ENCODE peak calls at places on chromosomes 16 and 17, in six cellular contexts. J is H1, G is IMR-90, F is H9, N is mesendoderm, E is mesenchymal stem cell. B is an unnamed sample.

GRCh38 chr16:80931985-80932720 is 74.5 kb downstream of the CMC2 start:
- DNase-seq in J (peak), G (peak), F (peak), N (peak), E (peak), B (peak)

GRCh38 chr16:82071421-82071820 is 36.4 kb downstream of the HSD17B2 start:
- DNase-seq in J (no peak), G (no peak), F (no peak), N (no peak), E (no peak), B (no peak)

GRCh38 chr16:69179255-69180010 is 7.5 kb upstream of the SNTB2 start:
- DNase-seq in J (no peak), G (peak), F (no peak), N (no peak), E (peak), B (no peak)

GRCh38 chr17:35016369-35016768 is 36.1 kb downstream of the LIG3 start:
- DNase-seq in J (no peak), G (no peak), F (no peak), N (no peak), E (no peak), B (no peak)

GRCh38 chr17:4859816-4860625 is 26.9 kb downstream of the MINK1 start:
- DNase-seq in J (no peak), G (no peak), F (no peak), N (no peak), E (no peak), B (no peak)

GRCh38 chr16:379961-380836 is 1.6 kb downstream of the PGAP6 start:
- DNase-seq in J (no peak), G (no peak), F (no peak), N (no peak), E (no peak), B (no peak)

GRCh38 chr16:29790949-29791844 is 646 bp downstream of the KIF22 start:
- DNase-seq in J (no peak), G (no peak), F (no peak), N (no peak), E (peak), B (no peak)

GRCh38 chr17:2403044-2403443 is 2.2 kb upstream of the MNT start:
- DNase-seq in J (no peak), G (no peak), F (no peak), N (no peak), E (no peak), B (no peak)

GRCh38 chr16:89873822-89874689 is 664 bp downstream of the TCF25 start:
- DNase-seq in J (peak), G (peak), F (peak), N (peak), E (peak), B (peak)

GRCh38 chr17:11880714-11881113 is 116.6 kb downstream of the ZNF18 start:
- DNase-seq in J (no peak), G (no peak), F (no peak), N (peak), E (no peak), B (no peak)

GRCh38 chr17:4534515-4534914 is 20.7 kb downstream of the MYBBP1A start:
- DNase-seq in J (no peak), G (no peak), F (no peak), N (no peak), E (no peak), B (no peak)

GRCh38 chr17:63151981-63152523 is 186.0 kb downstream of the TANC2 start:
- DNase-seq in J (no peak), G (peak), F (no peak), N (peak), E (peak), B (peak)

GRCh38 chr16:69926241-69926640 is 24.9 kb upstream of the CLEC18A start:
- DNase-seq in J (no peak), G (no peak), F (no peak), N (no peak), E (no peak), B (no peak)

GRCh38 chr17:78903101-78903779 is at the start of gene CEP295NL:
- DNase-seq in J (no peak), G (peak), F (no peak), N (peak), E (peak), B (peak)

GRCh38 chr16:64304376-64304775 is 817.5 kb downstream of the CDH11 start:
- DNase-seq in J (no peak), G (no peak), F (no peak), N (no peak), E (no peak), B (no peak)

GRCh38 chr16:30142672-30143346 is 19.8 kb upstream of the MAPK3 start:
- DNase-seq in J (no peak), G (no peak), F (peak), N (peak), E (no peak), B (no peak)

GRCh38 chr17:1976000-1976682 is 49.0 kb downstream of the RTN4RL1 start:
- DNase-seq in J (no peak), G (no peak), F (no peak), N (no peak), E (no peak), B (no peak)

GRCh38 chr17:77492446-77493237 is 351.9 kb downstream of the SEC14L1 start:
- DNase-seq in J (no peak), G (no peak), F (no peak), N (no peak), E (no peak), B (no peak)

GRCh38 chr16:88535181-88535856 is 34.9 kb upstream of the ZC3H18 start:
- DNase-seq in J (no peak), G (no peak), F (peak), N (no peak), E (no peak), B (no peak)

GRCh38 chr16:75236232-75236631 is 15.2 kb downstream of the BCAR1 start:
- DNase-seq in J (no peak), G (no peak), F (peak), N (no peak), E (no peak), B (no peak)

GRCh38 chr17:64004903-64005733 is 7.0 kb downstream of the PRR29 start:
- DNase-seq in J (no peak), G (no peak), F (peak), N (no peak), E (no peak), B (no peak)

GRCh38 chr16:55036371-55036821 is 105.7 kb downstream of the IRX5 start:
- DNase-seq in J (no peak), G (no peak), F (peak), N (no peak), E (no peak), B (no peak)

GRCh38 chr16:75632857-75633256 is 9.8 kb upstream of the ADAT1 start:
- DNase-seq in J (no peak), G (no peak), F (no peak), N (no peak), E (no peak), B (no peak)

GRCh38 chr17:3892095-3892998 is 506 bp downstream of the CAMKK1 start:
- DNase-seq in J (no peak), G (peak), F (peak), N (peak), E (peak), B (peak)

GRCh38 chr17:40556198-40556661 is 9.0 kb downstream of the CCR7 start:
- DNase-seq in J (no peak), G (no peak), F (no peak), N (no peak), E (no peak), B (no peak)

GRCh38 chr16:68629315-68629900 is 15.7 kb upstream of the CDH3 start:
- DNase-seq in J (no peak), G (no peak), F (peak), N (peak), E (no peak), B (no peak)

GRCh38 chr17:40518401-40519088 is 17.1 kb upstream of the TNS4 start:
- DNase-seq in J (no peak), G (no peak), F (peak), N (peak), E (no peak), B (no peak)

GRCh38 chr17:45223541-45224528 is 2.1 kb downstream of the FMNL1 start:
- DNase-seq in J (no peak), G (no peak), F (no peak), N (no peak), E (no peak), B (no peak)

GRCh38 chr17:74759941-74760340 is 11.5 kb downstream of the NHERF1 start:
- DNase-seq in J (no peak), G (no peak), F (no peak), N (peak), E (no peak), B (no peak)

GRCh38 chr16:70738083-70738977 is 52.5 kb upstream of the MTSS2 start:
- DNase-seq in J (peak), G (peak), F (peak), N (peak), E (peak), B (no peak)

GRCh38 chr16:85746431-85747227 is 4.3 kb downstream of the C16orf74 start:
- DNase-seq in J (peak), G (peak), F (peak), N (peak), E (no peak), B (no peak)

GRCh38 chr17:70098030-70098429 is 23.0 kb downstream of the KCNJ16 start:
- DNase-seq in J (no peak), G (no peak), F (no peak), N (no peak), E (no peak), B (no peak)

GRCh38 chr16:31874354-31875111 is 926 bp downstream of the ZNF267 start:
- DNase-seq in J (no peak), G (peak), F (no peak), N (no peak), E (peak), B (no peak)

GRCh38 chr17:13256545-13256944 is 238.7 kb upstream of the ELAC2 start:
- DNase-seq in J (no peak), G (no peak), F (no peak), N (peak), E (no peak), B (no peak)

GRCh38 chr16:17389392-17389791 is 81.4 kb downstream of the XYLT1 start:
- DNase-seq in J (no peak), G (peak), F (no peak), N (no peak), E (no peak), B (no peak)

GRCh38 chr17:73521376-73521775 is 122.9 kb downstream of the SDK2 start:
- DNase-seq in J (no peak), G (no peak), F (no peak), N (no peak), E (no peak), B (no peak)

GRCh38 chr17:82345151-82345976 is 11.8 kb upstream of the SECTM1 start:
- DNase-seq in J (no peak), G (no peak), F (no peak), N (no peak), E (no peak), B (no peak)
- H2BK5ac ChIP-seq in J (no peak), G (no peak), F (no peak), N (no peak), E (no peak), B (peak)

DNA sequence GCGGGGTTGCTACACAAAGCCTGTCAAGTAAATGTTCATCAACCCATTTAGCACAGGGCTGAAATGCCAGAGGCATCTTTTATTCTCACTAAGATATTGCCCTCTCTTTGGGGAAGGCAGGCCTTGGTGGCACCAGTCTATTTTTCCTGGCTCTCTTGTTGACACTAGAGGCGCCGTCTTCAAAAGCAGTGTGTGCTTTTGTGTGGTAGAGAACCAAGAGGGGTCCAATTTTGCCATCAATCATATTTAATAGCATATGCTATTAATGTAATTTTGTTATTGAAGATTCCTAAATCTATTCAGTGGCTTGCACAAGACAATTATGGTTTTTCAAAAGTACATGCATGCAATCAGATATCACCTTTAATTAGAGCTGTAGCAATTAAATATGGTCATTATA is 514.5 kb upstream of the SALL1 start:
- DNase-seq in J (no peak), G (no peak), F (no peak), N (no peak), E (no peak), B (no peak)
- H2BK15ac ChIP-seq in J (no peak), G (no peak), F (no peak), N (no peak), E (no peak), B (no peak)

GRCh38 chr16:11212819-11213196 is 43.2 kb downstream of the SOCS1 start:
- DNase-seq in J (no peak), G (no peak), F (no peak), N (no peak), E (no peak), B (no peak)
- H2BK5ac ChIP-seq in J (peak), G (no peak), F (no peak), N (no peak), E (no peak), B (peak)

GRCh38 chr16:49838361-49838638 is 17.6 kb downstream of the ZNF423 start:
- DNase-seq in J (no peak), G (no peak), F (no peak), N (no peak), E (no peak), B (no peak)
- H2BK15ac ChIP-seq in J (no peak), G (no peak), F (no peak), N (no peak), E (peak), B (peak)

GRCh38 chr17:46773676-46774075 is 44.8 kb downstream of the WNT3 start:
- DNase-seq in J (no peak), G (no peak), F (peak), N (no peak), E (no peak), B (no peak)

GRCh38 chr17:46772879-46773620 is 45.4 kb downstream of the WNT3 start:
- DNase-seq in J (no peak), G (no peak), F (peak), N (peak), E (peak), B (no peak)

GRCh38 chr17:46770818-46771600 is 47.5 kb downstream of the WNT3 start:
- DNase-seq in J (no peak), G (peak), F (peak), N (peak), E (peak), B (peak)

GRCh38 chr17:46771601-46772012 is 46.9 kb downstream of the WNT3 start:
- DNase-seq in J (no peak), G (no peak), F (peak), N (peak), E (peak), B (peak)

GRCh38 chr17:46772013-46772878 is 46.2 kb downstream of the WNT3 start:
- DNase-seq in J (peak), G (no peak), F (peak), N (peak), E (peak), B (peak)
- H2BK5ac ChIP-seq in J (peak), G (no peak), F (no peak), N (peak), E (no peak), B (no peak)

GRCh38 chr16:2933136-2933535 is 21.4 kb downstream of the FLYWCH1 start:
- DNase-seq in J (no peak), G (no peak), F (no peak), N (no peak), E (no peak), B (no peak)
- H2BK15ac ChIP-seq in J (no peak), G (no peak), F (no peak), N (no peak), E (no peak), B (no peak)

GRCh38 chr16:2586241-2586640 is 48.4 kb downstream of the PDPK1 start:
- DNase-seq in J (no peak), G (no peak), F (peak), N (peak), E (no peak), B (no peak)
- H2BK5ac ChIP-seq in J (no peak), G (no peak), F (no peak), N (no peak), E (no peak), B (no peak)

GRCh38 chr17:68057531-68057952 is 22.0 kb downstream of the KPNA2 start:
- DNase-seq in J (no peak), G (peak), F (no peak), N (peak), E (peak), B (no peak)
- H2BK15ac ChIP-seq in J (no peak), G (no peak), F (no peak), N (no peak), E (no peak), B (no peak)

DNA sequence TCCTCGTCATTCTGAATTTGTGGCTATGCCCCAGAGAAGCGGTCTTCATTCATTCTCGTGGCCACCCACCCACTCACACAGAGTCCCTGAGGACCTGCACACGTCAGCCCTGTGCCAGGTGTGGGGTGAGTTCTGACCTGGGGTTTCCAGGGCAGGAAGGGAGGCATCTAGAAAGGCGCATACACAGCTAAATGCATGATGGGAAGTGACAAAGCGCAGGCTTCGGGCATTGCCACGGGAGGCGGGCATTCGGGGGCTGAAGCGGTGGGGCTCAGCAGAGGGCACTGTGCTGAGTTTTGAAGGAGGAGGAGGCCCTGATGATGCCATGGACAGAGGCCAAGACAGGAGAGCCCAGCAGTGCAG is 10.9 kb downstream of the UBALD2 start:
- DNase-seq in J (no peak), G (no peak), F (no peak), N (no peak), E (peak), B (no peak)
- H2BK5ac ChIP-seq in J (no peak), G (no peak), F (no peak), N (no peak), E (no peak), B (no peak)

GRCh38 chr17:66620528-66620927 is 214.4 kb upstream of the CACNG5 start:
- DNase-seq in J (no peak), G (peak), F (no peak), N (no peak), E (no peak), B (no peak)

GRCh38 chr17:66614469-66614868 is 220.4 kb upstream of the CACNG5 start:
- DNase-seq in J (no peak), G (no peak), F (no peak), N (no peak), E (no peak), B (no peak)

DNA sequence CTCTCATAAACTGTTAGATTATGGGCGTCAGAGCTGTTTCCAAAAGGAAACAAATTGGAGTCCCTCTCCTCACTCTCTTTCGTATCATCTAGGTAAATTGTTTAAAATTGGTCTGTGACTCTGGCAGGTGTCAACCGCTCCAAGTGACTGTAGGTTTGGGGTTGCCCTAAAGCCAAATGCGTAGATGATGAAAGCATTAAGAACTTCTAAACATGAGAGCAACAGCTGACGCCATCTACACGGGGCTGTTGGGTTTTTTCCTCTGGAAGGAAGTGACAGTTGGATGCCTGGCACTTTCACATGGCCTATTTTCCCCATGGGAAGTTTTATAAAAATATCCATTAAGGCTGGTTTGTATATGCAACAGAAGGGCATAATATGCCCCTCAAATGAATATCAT is 215.7 kb upstream of the CACNG5 start:
- DNase-seq in J (no peak), G (no peak), F (no peak), N (no peak), E (no peak), B (no peak)
- H2BK15ac ChIP-seq in J (no peak), G (no peak), F (no peak), N (no peak), E (no peak), B (no peak)